ENCODE peak calls at places on chromosome 2, in seven cellular contexts. U, E, R, W, V, H and Y are unnamed samples.

GRCh38 chr2:135792401-135793152 is 44.4 kb downstream of the LCT start:
- DNase-seq in U (no peak), E (peak), R (no peak), W (no peak), V (no peak), H (no peak), Y (peak)

GRCh38 chr2:110735366-110735765 is 3.0 kb downstream of the ACOXL start:
- DNase-seq in U (no peak), E (no peak), R (no peak), W (no peak), V (peak), H (no peak), Y (no peak)

GRCh38 chr2:152552868-152553267 is 164.4 kb downstream of the PRPF40A start:
- DNase-seq in U (no peak), E (no peak), R (no peak), W (no peak), V (no peak), H (no peak), Y (no peak)

GRCh38 chr2:20524412-20525040 is 77.7 kb downstream of the RHOB start:
- DNase-seq in U (peak), E (no peak), R (peak), W (no peak), V (peak), H (no peak), Y (no peak)

GRCh38 chr2:143230506-143231256 is 101.5 kb downstream of the ARHGAP15 start:
- DNase-seq in U (no peak), E (no peak), R (no peak), W (no peak), V (no peak), H (no peak), Y (no peak)

GRCh38 chr2:207681431-207681830 is 30.0 kb upstream of the CCNYL1 start:
- DNase-seq in U (no peak), E (no peak), R (no peak), W (no peak), V (no peak), H (no peak), Y (no peak)

GRCh38 chr2:44550571-44550970 is 188.8 kb downstream of the CAMKMT start:
- DNase-seq in U (no peak), E (no peak), R (no peak), W (no peak), V (no peak), H (peak), Y (no peak)

GRCh38 chr2:148922776-148923175 is 47.7 kb downstream of the KIF5C start:
- DNase-seq in U (no peak), E (peak), R (no peak), W (no peak), V (no peak), H (no peak), Y (no peak)

GRCh38 chr2:208407667-208408066 is 1.1 kb downstream of the PTH2R start:
- DNase-seq in U (no peak), E (peak), R (peak), W (no peak), V (no peak), H (no peak), Y (no peak)

GRCh38 chr2:237262838-237263771 is 150.9 kb downstream of the COL6A3 start:
- DNase-seq in U (no peak), E (no peak), R (no peak), W (no peak), V (no peak), H (peak), Y (no peak)

GRCh38 chr2:24702800-24703199 is 90.4 kb downstream of the PTRHD1 start:
- DNase-seq in U (no peak), E (no peak), R (no peak), W (no peak), V (no peak), H (peak), Y (no peak)

GRCh38 chr2:219252900-219253752 is at the start of gene TUBA4B:
- DNase-seq in U (peak), E (peak), R (peak), W (peak), V (peak), H (peak), Y (peak)

GRCh38 chr2:200350796-200351195 is 44.3 kb downstream of the SPATS2L start:
- DNase-seq in U (no peak), E (no peak), R (no peak), W (no peak), V (no peak), H (peak), Y (no peak)

GRCh38 chr2:9753276-9753600 is 90.0 kb upstream of the TAF1B start:
- DNase-seq in U (peak), E (no peak), R (peak), W (no peak), V (no peak), H (peak), Y (no peak)

GRCh38 chr2:133158024-133158423 is 410.2 kb downstream of the NCKAP5 start:
- DNase-seq in U (no peak), E (no peak), R (no peak), W (no peak), V (no peak), H (no peak), Y (no peak)

GRCh38 chr2:134783912-134784311 is 54.5 kb upstream of the ACMSD start:
- DNase-seq in U (no peak), E (no peak), R (no peak), W (no peak), V (peak), H (no peak), Y (no peak)

GRCh38 chr2:212997526-212998020 is 153.8 kb downstream of the IKZF2 start:
- DNase-seq in U (no peak), E (no peak), R (no peak), W (no peak), V (no peak), H (no peak), Y (no peak)

GRCh38 chr2:32067549-32067948 is 4.2 kb downstream of the SPAST start:
- DNase-seq in U (no peak), E (no peak), R (no peak), W (no peak), V (no peak), H (no peak), Y (no peak)

GRCh38 chr2:144548088-144548487 is 28.2 kb upstream of the ZEB2 start:
- DNase-seq in U (no peak), E (no peak), R (no peak), W (no peak), V (no peak), H (no peak), Y (no peak)

GRCh38 chr2:42929985-42930581 is 137.7 kb upstream of the HAAO start:
- DNase-seq in U (no peak), E (peak), R (no peak), W (no peak), V (no peak), H (no peak), Y (no peak)